ENCODE peak calls at places on chromosomes 11 and 22, in ten cellular contexts. S is uterus, I is sigmoid colon, U is transverse colon, B is prostate gland, A is ovary, M is gastrocnemius medialis, G is HCT116, R is body of pancreas, Q is A549. O is an unnamed sample. For H3K4me1, the result is how much of the 10 kb centered on the place peaks cover.

GRCh38 chr22:37804886-37805857 is 2.6 kb upstream of the GCAT start:
- DNase-seq in M (peak), I (peak), A (peak), R (peak), G (peak), Q (peak), B (peak), U (peak), S (peak), O (peak)

GRCh38 chr11:86551286-86551685 is 121.1 kb downstream of the ME3 start:
- DNase-seq in B (peak), M (no peak), Q (peak), U (no peak), R (no peak), S (no peak), I (no peak), A (no peak), G (no peak), O (no peak)

GRCh38 chr11:112784323-112785073 is 176.7 kb upstream of the NCAM1 start:
- DNase-seq in B (peak), A (peak), M (peak), G (no peak), R (peak), Q (no peak), S (peak), U (peak), I (peak), O (no peak)

GRCh38 chr11:58734681-58735490 is 3.1 kb upstream of the GLYAT start:
- DNase-seq in S (no peak), B (no peak), R (peak), A (no peak), U (no peak), Q (no peak), M (no peak), G (no peak), I (no peak), O (no peak)

GRCh38 chr11:2393111-2393868 is 7.3 kb upstream of the TSSC4 start:
- DNase-seq in B (no peak), Q (no peak), M (no peak), A (no peak), G (no peak), I (no peak), U (no peak), S (no peak), R (no peak), O (peak)

GRCh38 chr11:26331911-26332571 is at the start of gene ANO3:
- DNase-seq in I (peak), Q (peak), G (no peak), U (peak), R (peak), M (peak), S (peak), B (peak), A (peak), O (no peak)

GRCh38 chr11:19498986-19499669 is 213.5 kb upstream of the NAV2 start:
- DNase-seq in R (no peak), Q (peak), M (no peak), U (no peak), B (no peak), G (no peak), A (no peak), I (no peak), S (no peak), O (no peak)

GRCh38 chr22:40434101-40434500 is 63.7 kb downstream of the SGSM3 start:
- DNase-seq in B (no peak), M (no peak), R (no peak), I (no peak), G (no peak), U (no peak), S (no peak), Q (no peak), A (no peak), O (no peak)

GRCh38 chr22:42863349-42863911 is 6.4 kb upstream of the ARFGAP3 start:
- DNase-seq in I (no peak), Q (peak), G (peak), U (no peak), M (no peak), R (no peak), S (no peak), B (no peak), A (no peak), O (no peak)

GRCh38 chr11:69705901-69706787 is 2.3 kb upstream of the FGF19 start:
- DNase-seq in Q (no peak), U (no peak), G (no peak), M (no peak), A (no peak), B (no peak), R (no peak), I (no peak), S (no peak), O (no peak)

GRCh38 chr11:127006311-127006710 is 5.7 kb upstream of the KIRREL3 start:
- DNase-seq in S (no peak), Q (no peak), A (no peak), M (no peak), B (no peak), R (no peak), I (no peak), G (no peak), U (no peak), O (no peak)

GRCh38 chr11:113296447-113297205 is 17.8 kb upstream of the TTC12 start:
- DNase-seq in S (no peak), Q (no peak), U (no peak), R (no peak), M (no peak), I (no peak), B (no peak), A (peak), G (no peak), O (no peak)

GRCh38 chr11:32586576-32587190 is 3.1 kb downstream of the EIF3M start:
- DNase-seq in R (no peak), U (no peak), S (no peak), Q (peak), G (peak), B (no peak), A (no peak), M (no peak), I (no peak), O (no peak)

GRCh38 chr11:125609545-125609944 is 15.4 kb upstream of the CHEK1 start:
- DNase-seq in S (no peak), A (no peak), I (no peak), U (no peak), B (no peak), Q (no peak), M (no peak), G (no peak), R (no peak), O (no peak)

DNA sequence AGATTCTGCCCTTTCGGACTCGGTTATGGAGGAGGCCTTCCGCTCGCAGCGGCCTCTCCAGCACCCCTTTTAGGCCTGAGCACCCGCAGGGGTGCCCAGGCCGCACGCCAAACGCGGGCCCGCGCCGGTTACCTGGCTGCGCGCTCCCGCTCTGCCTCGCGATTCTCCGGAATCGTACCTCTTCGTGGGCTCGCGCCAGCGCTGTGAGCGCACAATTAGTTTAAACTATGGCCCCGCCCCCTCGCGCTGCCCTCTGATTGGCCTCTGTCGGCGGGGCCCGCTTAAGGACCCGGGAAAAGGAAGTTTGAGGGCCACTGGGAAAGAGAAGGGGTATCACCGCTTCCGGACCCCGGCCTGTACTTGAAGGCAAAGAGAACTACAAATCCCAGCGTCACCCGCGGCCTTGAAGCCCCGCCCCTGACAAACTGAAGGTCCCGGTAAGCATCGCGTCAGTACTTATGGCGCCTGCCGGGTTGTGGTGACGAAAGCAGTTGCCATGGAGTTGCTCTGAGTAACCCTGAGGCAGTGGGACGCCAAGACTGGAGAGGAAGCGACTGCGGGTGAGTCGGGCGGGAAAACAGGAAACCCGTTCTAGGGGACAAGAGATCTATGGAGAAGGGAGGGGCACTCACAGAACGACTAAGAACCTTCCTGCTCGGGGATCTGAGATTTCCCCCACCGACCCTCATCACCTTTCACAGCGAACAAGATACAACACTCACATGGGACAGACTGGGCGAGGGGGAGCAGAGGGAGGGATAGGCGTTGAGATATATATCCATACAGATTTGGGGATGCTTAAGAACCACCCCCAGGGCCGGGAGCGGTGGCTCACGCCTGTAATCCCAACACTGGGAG is at the start of the genes LRRC51 and NUMA1:
- DNase-seq in S (peak), G (peak), B (peak), R (peak), I (peak), M (peak), Q (peak), A (peak), U (peak), O (peak)
- TF ChIP-seq POLR2A in S (peak), G (peak), B (peak), R (peak), I (peak), M (peak), Q (peak), A (peak), U (peak), O (peak)

GRCh38 chr11:75344186-75344585 is 7.3 kb downstream of the ARRB1 start:
- DNase-seq in B (no peak), Q (no peak), R (peak), I (no peak), G (no peak), M (no peak), U (no peak), S (no peak), A (no peak), O (peak)
- H3K4me1 ChIP-seq in B (half or more), Q (half or more), R (half or more), I (under half), G (half or more), M (under half), U (half or more), S (under half), A (half or more), O (under half)

GRCh38 chr22:29320546-29320945 is 5.0 kb upstream of the RASL10A start:
- DNase-seq in B (no peak), R (no peak), U (no peak), M (no peak), S (no peak), I (no peak), G (no peak), Q (no peak), A (no peak), O (no peak)
- TF ChIP-seq CTCF in B (no peak), R (no peak), U (no peak), M (no peak), S (no peak), I (no peak), G (peak), Q (peak), A (no peak), O (no peak)

GRCh38 chr11:64935634-64936081 is at the start of gene GPHA2:
- DNase-seq in Q (no peak), A (peak), M (no peak), G (no peak), I (no peak), U (no peak), B (no peak), S (peak), R (peak), O (no peak)
- TF ChIP-seq POLR2A in Q (no peak), A (no peak), M (no peak), G (no peak), I (no peak), U (no peak), B (no peak), S (no peak), R (peak), O (no peak)